ENCODE peak calls at places on chromosome 6, in nine cellular contexts. W is esophagus muscularis mucosa, Q is prostate gland, N is stomach, V is breast epithelium, E is Panc1, Y is HCT116, R is spleen, A is HL-60. O is an unnamed sample.

GRCh38 chr6:143325379-143326140 is 124.9 kb downstream of the ADAT2 start:
- DNase-seq in R (no peak), V (no peak), W (no peak), Y (no peak), N (no peak), A (no peak), E (no peak), Q (no peak), O (no peak)

GRCh38 chr6:115575298-115575697 is 485.4 kb downstream of the FRK start:
- DNase-seq in A (no peak), N (no peak), V (no peak), W (no peak), Q (no peak), Y (no peak), R (no peak), E (no peak), O (no peak)

GRCh38 chr6:141401851-141402250 is 730.9 kb upstream of the GJE1 start:
- DNase-seq in Y (no peak), E (no peak), Q (peak), V (no peak), N (no peak), A (no peak), W (no peak), R (no peak), O (no peak)

GRCh38 chr6:170114187-170114945 is 176.5 kb downstream of the DLL1 start:
- DNase-seq in V (no peak), W (no peak), E (no peak), R (peak), Y (no peak), A (no peak), Q (no peak), N (peak), O (peak)

GRCh38 chr6:101847690-101848089 is 454.2 kb downstream of the GRIK2 start:
- DNase-seq in R (no peak), E (no peak), N (no peak), Q (no peak), Y (no peak), A (no peak), V (no peak), W (no peak), O (no peak)

GRCh38 chr6:168137024-168137423 is 58.0 kb upstream of the FRMD1 start:
- DNase-seq in Q (no peak), W (peak), R (no peak), Y (no peak), N (no peak), V (no peak), A (no peak), E (no peak), O (peak)

GRCh38 chr6:13397359-13398080 is 69.2 kb upstream of the TBC1D7 start:
- DNase-seq in N (no peak), Q (no peak), V (no peak), A (peak), Y (no peak), W (no peak), R (peak), E (no peak), O (no peak)

GRCh38 chr6:21636876-21637275 is 43.3 kb downstream of the SOX4 start:
- DNase-seq in N (no peak), V (no peak), Q (no peak), R (no peak), Y (no peak), W (no peak), A (no peak), E (no peak), O (no peak)

GRCh38 chr6:44057238-44057930 is 69.9 kb downstream of the MRPL14 start:
- DNase-seq in A (no peak), V (no peak), N (no peak), R (no peak), Q (no peak), W (no peak), Y (no peak), E (no peak), O (no peak)

GRCh38 chr6:43334466-43335095 is 26.0 kb upstream of the CRIP3 start:
- DNase-seq in R (no peak), E (peak), Q (no peak), N (no peak), Y (peak), V (no peak), A (peak), W (no peak), O (no peak)

GRCh38 chr6:145508107-145508506 is 227.2 kb downstream of the EPM2A start:
- DNase-seq in Y (no peak), N (no peak), E (no peak), W (no peak), A (no peak), Q (no peak), V (no peak), R (no peak), O (no peak)

GRCh38 chr6:18467741-18468140 is 80.6 kb downstream of the RNF144B start:
- DNase-seq in V (no peak), E (no peak), W (peak), R (no peak), A (no peak), Q (no peak), Y (no peak), N (no peak), O (no peak)

DNA sequence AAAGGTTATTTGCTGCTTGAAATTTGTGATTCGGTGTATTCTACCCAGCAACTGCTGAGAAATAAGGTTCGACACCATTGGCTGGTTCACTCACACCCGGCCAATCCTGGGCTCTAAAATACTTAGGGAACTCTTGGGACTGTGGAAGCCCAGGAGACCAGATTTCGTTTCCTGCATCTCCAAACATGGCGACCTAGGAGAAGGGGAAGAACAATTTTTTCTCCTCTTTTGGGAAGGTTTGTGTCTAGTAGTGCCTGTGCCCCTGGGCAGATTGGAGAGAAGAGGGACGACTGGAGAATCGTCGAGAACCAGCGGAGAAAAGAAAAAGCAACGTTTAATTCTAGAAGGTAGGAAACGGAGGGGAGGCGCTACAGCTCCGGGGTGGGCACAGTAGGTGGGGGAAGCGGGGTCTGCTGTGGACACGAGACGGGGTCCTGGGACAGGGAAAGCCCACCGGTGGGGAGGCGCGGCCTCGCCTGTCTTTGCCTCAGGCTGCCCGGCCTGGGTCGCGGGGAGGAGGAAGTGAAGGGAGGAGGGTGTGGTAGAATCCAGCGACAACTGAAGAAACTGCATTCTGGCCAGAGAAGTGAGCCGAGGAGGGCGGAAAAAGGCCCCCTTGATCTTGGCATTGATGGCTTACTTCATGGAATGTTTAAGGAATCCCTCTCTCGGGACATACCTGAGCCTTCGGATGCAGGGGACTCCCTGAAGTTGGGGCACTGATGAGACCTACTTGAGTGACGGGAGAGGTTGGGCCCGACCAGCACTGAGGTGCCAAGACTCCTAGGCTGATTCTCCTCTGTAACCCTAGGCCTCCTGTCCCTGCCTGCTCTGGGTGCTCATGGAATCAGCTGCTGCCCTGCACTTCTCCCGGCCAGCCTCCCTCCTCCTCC is at the start of gene BTN2A1:
- DNase-seq in Q (peak), A (peak), V (peak), E (peak), Y (peak), N (peak), R (peak), W (peak), O (peak)
- TF ChIP-seq CTCF in Q (no peak), A (no peak), V (no peak), E (peak), Y (peak), N (no peak), R (no peak), W (no peak), O (no peak)

DNA sequence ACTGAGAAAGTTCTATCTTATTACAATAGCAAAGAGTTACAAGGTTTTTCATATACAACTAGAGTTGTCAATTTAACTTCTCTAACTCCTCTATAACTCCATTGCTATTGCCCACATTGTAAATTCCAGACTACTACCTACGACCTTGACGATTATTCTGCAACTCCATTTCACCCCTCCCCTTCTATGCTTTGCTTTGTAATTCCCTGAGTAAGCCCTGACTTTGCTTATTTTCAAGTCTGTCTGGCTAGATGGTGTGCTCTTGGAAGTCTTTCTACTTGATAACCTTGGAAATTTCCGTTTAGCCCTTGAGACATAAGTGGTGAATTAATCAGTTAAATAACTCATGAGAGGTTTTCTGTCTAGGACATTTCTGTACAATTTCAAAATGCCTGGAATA is 161.4 kb downstream of the C6orf58 start:
- DNase-seq in N (no peak), W (no peak), E (no peak), A (no peak), V (no peak), R (no peak), Y (no peak), Q (no peak), O (no peak)
- TF ChIP-seq POLR2AphosphoS5 in N (no peak), W (no peak), E (no peak), A (no peak), V (no peak), R (no peak), Y (no peak), Q (no peak), O (no peak)

GRCh38 chr6:140011537-140011936 is 637.1 kb upstream of the CITED2 start:
- DNase-seq in Y (no peak), R (no peak), Q (no peak), E (no peak), N (no peak), V (no peak), W (no peak), A (no peak), O (no peak)
- TF ChIP-seq CTCF in Y (no peak), R (no peak), Q (no peak), E (no peak), N (no peak), V (no peak), W (no peak), A (no peak), O (no peak)

GRCh38 chr6:121435444-121436069 is at the start of gene GJA1:
- DNase-seq in V (peak), N (no peak), E (peak), Y (no peak), R (no peak), A (no peak), W (no peak), Q (peak), O (no peak)
- TF ChIP-seq POLR2AphosphoS5 in V (no peak), N (peak), E (no peak), Y (no peak), R (no peak), A (no peak), W (peak), Q (peak), O (peak)